ENCODE peak calls at places on chromosomes 2 and 18, in four cellular contexts. One of them, this sample, is unnamed.

GRCh38 chr18:7330041-7330440 is 99.2 kb downstream of the LRRC30 start:
- DNase-seq in K562: no peak
- DNase-seq in GM12878: no peak
- DNase-seq in endothelial cell of umbilical vein: no peak
- DNase-seq in this sample: no peak

GRCh38 chr18:36464126-36464651 is 166.7 kb downstream of the FHOD3 start:
- DNase-seq in K562: no peak
- DNase-seq in GM12878: no peak
- DNase-seq in endothelial cell of umbilical vein: no peak
- DNase-seq in this sample: no peak

GRCh38 chr18:32289480-32290075 is 99.7 kb downstream of the MEP1B start:
- DNase-seq in K562: peak
- DNase-seq in GM12878: no peak
- DNase-seq in endothelial cell of umbilical vein: peak
- DNase-seq in this sample: peak

GRCh38 chr18:73733376-73733775 is 414.3 kb downstream of the FBXO15 start:
- DNase-seq in K562: no peak
- DNase-seq in GM12878: no peak
- DNase-seq in endothelial cell of umbilical vein: no peak
- DNase-seq in this sample: no peak

GRCh38 chr18:10038268-10038667 is 124.5 kb downstream of the VAPA start:
- DNase-seq in K562: peak
- DNase-seq in GM12878: no peak
- DNase-seq in endothelial cell of umbilical vein: no peak
- DNase-seq in this sample: no peak

GRCh38 chr2:38215993-38216392 is 140.0 kb upstream of the CYP1B1 start:
- DNase-seq in K562: no peak
- DNase-seq in GM12878: no peak
- DNase-seq in endothelial cell of umbilical vein: no peak
- DNase-seq in this sample: no peak

GRCh38 chr2:152407204-152407721 is 72.3 kb downstream of the FMNL2 start:
- DNase-seq in K562: peak
- DNase-seq in GM12878: peak
- DNase-seq in endothelial cell of umbilical vein: no peak
- DNase-seq in this sample: peak

GRCh38 chr2:54708584-54709340 is 14.7 kb upstream of the EML6 start:
- DNase-seq in K562: no peak
- DNase-seq in GM12878: no peak
- DNase-seq in endothelial cell of umbilical vein: peak
- DNase-seq in this sample: peak

GRCh38 chr2:205386109-205386508 is 296.2 kb upstream of the NRP2 start:
- DNase-seq in K562: no peak
- DNase-seq in GM12878: no peak
- DNase-seq in endothelial cell of umbilical vein: no peak
- DNase-seq in this sample: no peak

GRCh38 chr18:5424903-5425302 is 118.9 kb downstream of the EPB41L3 start:
- DNase-seq in K562: peak
- DNase-seq in GM12878: no peak
- DNase-seq in endothelial cell of umbilical vein: peak
- DNase-seq in this sample: peak

GRCh38 chr2:201471732-201472395 is 20.3 kb downstream of the STRADB start:
- DNase-seq in K562: no peak
- DNase-seq in GM12878: no peak
- DNase-seq in endothelial cell of umbilical vein: no peak
- DNase-seq in this sample: no peak

GRCh38 chr2:25161055-25161781 is 7.2 kb downstream of the POMC start:
- DNase-seq in K562: no peak
- DNase-seq in GM12878: no peak
- DNase-seq in endothelial cell of umbilical vein: peak
- DNase-seq in this sample: peak

GRCh38 chr2:182754231-182754630 is 38.2 kb downstream of the DNAJC10 start:
- DNase-seq in K562: no peak
- DNase-seq in GM12878: no peak
- DNase-seq in endothelial cell of umbilical vein: peak
- DNase-seq in this sample: no peak

GRCh38 chr2:223943135-223943534 is 2.0 kb downstream of the WDFY1 start:
- DNase-seq in K562: no peak
- DNase-seq in GM12878: no peak
- DNase-seq in endothelial cell of umbilical vein: no peak
- DNase-seq in this sample: no peak
- H3K4me3 ChIP-seq in K562: no peak
- H3K4me3 ChIP-seq in GM12878: peak
- H3K4me3 ChIP-seq in endothelial cell of umbilical vein: peak
- H3K4me3 ChIP-seq in this sample: peak

GRCh38 chr18:79627750-79628294 is 51.8 kb upstream of the CTDP1 start:
- DNase-seq in K562: no peak
- DNase-seq in GM12878: no peak
- DNase-seq in endothelial cell of umbilical vein: no peak
- DNase-seq in this sample: no peak

GRCh38 chr18:79625195-79625923 is 54.2 kb upstream of the CTDP1 start:
- DNase-seq in K562: no peak
- DNase-seq in GM12878: peak
- DNase-seq in endothelial cell of umbilical vein: peak
- DNase-seq in this sample: no peak

GRCh38 chr18:79624356-79624961 is 55.1 kb upstream of the CTDP1 start:
- DNase-seq in K562: no peak
- DNase-seq in GM12878: peak
- DNase-seq in endothelial cell of umbilical vein: no peak
- DNase-seq in this sample: no peak

GRCh38 chr18:79626905-79627749 is 52.5 kb upstream of the CTDP1 start:
- DNase-seq in K562: no peak
- DNase-seq in GM12878: no peak
- DNase-seq in endothelial cell of umbilical vein: no peak
- DNase-seq in this sample: no peak

GRCh38 chr18:79625924-79626561 is 53.6 kb upstream of the CTDP1 start:
- DNase-seq in K562: no peak
- DNase-seq in GM12878: no peak
- DNase-seq in endothelial cell of umbilical vein: no peak
- DNase-seq in this sample: no peak
- H2AFZ ChIP-seq in K562: peak
- H2AFZ ChIP-seq in GM12878: no peak
- H2AFZ ChIP-seq in endothelial cell of umbilical vein: no peak
- H2AFZ ChIP-seq in this sample: peak

GRCh38 chr18:22667616-22668422 is 250.1 kb upstream of the CTAGE1 start:
- DNase-seq in K562: peak
- DNase-seq in GM12878: peak
- DNase-seq in endothelial cell of umbilical vein: peak
- DNase-seq in this sample: no peak
- TF ChIP-seq POLR2AphosphoS5 in K562: peak
- TF ChIP-seq POLR2AphosphoS5 in GM12878: no peak
- TF ChIP-seq POLR2AphosphoS5 in endothelial cell of umbilical vein: peak
- TF ChIP-seq POLR2AphosphoS5 in this sample: no peak

DNA sequence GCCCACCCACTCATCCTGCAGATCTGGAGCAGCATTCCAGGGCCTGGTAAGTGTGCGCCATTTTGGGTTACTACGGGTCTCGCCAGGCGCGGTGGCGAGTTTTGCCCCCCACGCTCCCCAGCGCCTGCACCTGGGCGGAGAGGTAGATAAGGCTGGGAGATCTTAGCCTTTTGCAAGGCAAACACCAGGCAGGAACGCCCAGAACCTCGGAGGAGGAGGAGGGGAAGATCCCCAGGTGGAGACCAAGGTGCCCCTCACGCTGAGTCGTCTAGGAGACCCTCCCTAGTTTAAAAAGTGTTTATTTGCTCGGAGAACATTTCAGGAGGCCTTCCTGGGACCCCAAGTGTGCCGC is 365 bp upstream of the RAMP1 start:
- DNase-seq in K562: no peak
- DNase-seq in GM12878: no peak
- DNase-seq in endothelial cell of umbilical vein: no peak
- DNase-seq in this sample: peak
- H3K4me3 ChIP-seq in K562: no peak
- H3K4me3 ChIP-seq in GM12878: no peak
- H3K4me3 ChIP-seq in endothelial cell of umbilical vein: no peak
- H3K4me3 ChIP-seq in this sample: peak